ENCODE peak calls at places on chromosomes 4 and X, in eight cellular contexts. M is WERI-Rb-1, D is tibial artery, C is colonic mucosa, K is AG09319, Z is astrocyte of the spinal cord, V is choroid plexus epithelial cell, R is hepatocyte. O is an unnamed sample.

GRCh38 chr4:183987529-183987946 is 82.4 kb downstream of the STOX2 start:
- DNase-seq in D (peak), V (peak), M (no peak), R (peak), Z (peak), K (no peak), C (peak), O (peak)

GRCh38 chr4:98493305-98493704 is 165.1 kb downstream of the TSPAN5 start:
- DNase-seq in V (no peak), M (no peak), Z (no peak), C (no peak), R (no peak), D (no peak), K (no peak), O (no peak)

GRCh38 chr4:81038636-81039350 is 8.3 kb downstream of the BMP3 start:
- DNase-seq in V (peak), Z (no peak), M (no peak), K (no peak), R (no peak), C (no peak), D (no peak), O (no peak)

GRCh38 chr4:161629694-161630441 is 533.9 kb downstream of the FSTL5 start:
- DNase-seq in R (peak), V (no peak), D (no peak), C (no peak), M (peak), Z (peak), K (no peak), O (peak)

GRCh38 chrX:121886557-121886956 is 839.1 kb downstream of the GLUD2 start:
- DNase-seq in C (no peak), D (no peak), R (no peak), V (no peak), M (no peak), K (no peak), Z (no peak), O (no peak)

GRCh38 chr4:29153642-29154041 is 1566.5 kb upstream of the PCDH7 start:
- DNase-seq in V (no peak), M (no peak), R (no peak), Z (no peak), D (no peak), C (no peak), K (no peak), O (no peak)

GRCh38 chrX:108447303-108447702 is 7.7 kb downstream of the COL4A5 start:
- DNase-seq in R (no peak), M (no peak), V (peak), K (no peak), D (no peak), C (no peak), Z (no peak), O (no peak)

GRCh38 chrX:126697091-126697490 is 122.4 kb upstream of the PRR32 start:
- DNase-seq in M (no peak), R (no peak), K (no peak), V (no peak), C (no peak), D (no peak), Z (no peak), O (no peak)

GRCh38 chr4:38753021-38753806 is 29.6 kb downstream of the TLR10 start:
- DNase-seq in M (no peak), V (peak), Z (peak), C (peak), R (peak), D (peak), K (peak), O (peak)

GRCh38 chrX:30791296-30792278 is 97.5 kb downstream of the TAB3 start:
- DNase-seq in C (no peak), R (no peak), V (no peak), D (no peak), M (no peak), K (no peak), Z (no peak), O (no peak)

GRCh38 chr4:42708625-42709024 is 51.7 kb upstream of the ATP8A1 start:
- DNase-seq in R (no peak), Z (no peak), C (no peak), V (no peak), K (no peak), D (no peak), M (no peak), O (no peak)

GRCh38 chrX:17456526-17456925 is 81.5 kb downstream of the NHS start:
- DNase-seq in K (no peak), V (no peak), D (no peak), R (no peak), M (no peak), C (no peak), Z (no peak), O (no peak)

GRCh38 chrX:55767100-55767499 is 49.6 kb downstream of the RRAGB start:
- DNase-seq in R (no peak), K (no peak), V (peak), D (no peak), C (no peak), Z (peak), M (no peak), O (no peak)

GRCh38 chr4:182448281-182449151 is 205.3 kb downstream of the TENM3 start:
- DNase-seq in D (peak), M (peak), Z (peak), R (peak), C (peak), V (peak), K (peak), O (peak)

DNA sequence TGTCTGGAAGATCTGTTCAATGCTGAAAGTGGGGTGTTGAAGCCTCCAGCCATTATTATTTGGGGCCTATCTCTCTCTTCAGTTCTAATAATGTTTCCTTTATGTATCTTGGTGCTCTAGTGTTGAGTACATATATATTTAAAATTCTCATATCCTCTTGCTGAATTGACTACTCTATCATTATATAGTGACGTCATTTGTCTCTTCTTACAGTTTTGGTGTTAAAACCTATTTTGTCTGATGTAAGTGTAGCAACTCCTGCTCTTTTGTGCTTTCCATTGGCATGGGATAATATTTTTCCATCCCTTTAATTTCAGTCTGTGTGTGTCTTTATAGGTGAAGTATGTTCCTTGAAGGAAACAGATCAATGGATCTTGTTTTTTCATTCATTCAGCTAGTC is 446.0 kb downstream of the FAM47A start:
- DNase-seq in M (no peak), V (no peak), C (no peak), Z (no peak), R (no peak), D (no peak), K (no peak), O (no peak)
- TF ChIP-seq CTCF in M (no peak), V (no peak), C (no peak), Z (no peak), R (no peak), D (no peak), K (no peak), O (no peak)

GRCh38 chrX:37993857-37994619 is 12.3 kb upstream of the SYTL5 start:
- DNase-seq in C (peak), D (no peak), Z (no peak), M (no peak), V (no peak), R (peak), K (no peak), O (no peak)

GRCh38 chrX:37998586-37999267 is 7.6 kb upstream of the SYTL5 start:
- DNase-seq in K (no peak), R (no peak), V (peak), D (no peak), C (no peak), M (no peak), Z (peak), O (no peak)

GRCh38 chrX:38000706-38001105 is 5.6 kb upstream of the SYTL5 start:
- DNase-seq in V (no peak), R (no peak), M (no peak), Z (no peak), K (no peak), C (no peak), D (no peak), O (no peak)

GRCh38 chrX:37997096-37997495 is 9.3 kb upstream of the SYTL5 start:
- DNase-seq in D (no peak), V (no peak), C (no peak), R (no peak), M (no peak), Z (no peak), K (no peak), O (no peak)

GRCh38 chrX:37995428-37995827 is 10.9 kb upstream of the SYTL5 start:
- DNase-seq in Z (no peak), M (peak), K (no peak), D (no peak), C (no peak), R (no peak), V (no peak), O (no peak)
- TF ChIP-seq CTCF in Z (no peak), M (no peak), K (no peak), D (no peak), C (no peak), R (no peak), V (no peak), O (no peak)

GRCh38 chrX:112512509-112512908 is 167.2 kb downstream of the LHFPL1 start:
- DNase-seq in M (peak), K (no peak), V (no peak), C (no peak), R (no peak), D (no peak), Z (no peak), O (no peak)
- TF ChIP-seq CTCF in M (peak), K (no peak), V (no peak), C (no peak), R (no peak), D (no peak), Z (no peak), O (no peak)

DNA sequence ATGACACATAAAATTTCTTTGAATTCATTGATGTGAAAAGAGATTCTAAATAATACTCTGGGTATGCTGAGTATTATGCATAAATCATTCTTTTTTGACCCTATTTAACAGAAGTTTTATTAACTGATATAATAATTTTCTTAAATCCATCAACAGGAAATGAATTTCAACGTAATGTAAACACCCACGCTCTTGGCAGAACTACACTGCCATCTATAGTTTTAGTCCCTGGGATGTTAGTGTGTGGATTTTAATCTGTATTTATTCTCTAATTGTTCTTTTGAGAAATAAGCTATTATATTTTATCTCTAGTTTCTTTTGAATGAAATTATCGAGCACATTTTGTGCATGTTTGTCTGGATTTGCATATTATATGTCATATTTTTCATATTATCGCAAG is 666.8 kb upstream of the NDST4 start:
- DNase-seq in D (no peak), Z (no peak), M (peak), K (no peak), R (no peak), V (no peak), C (no peak), O (no peak)
- TF ChIP-seq CTCF in D (no peak), Z (no peak), M (no peak), K (no peak), R (no peak), V (no peak), C (no peak), O (no peak)

GRCh38 chrX:46935295-46935694 is 23.1 kb downstream of the JADE3 start:
- DNase-seq in Z (no peak), V (no peak), K (no peak), R (no peak), C (no peak), M (no peak), D (no peak), O (no peak)
- TF ChIP-seq CTCF in Z (no peak), V (no peak), K (no peak), R (no peak), C (no peak), M (no peak), D (no peak), O (no peak)

GRCh38 chrX:80282535-80282934 is 137.7 kb upstream of the TENT5D start:
- DNase-seq in V (no peak), D (no peak), C (no peak), Z (peak), R (no peak), K (no peak), M (no peak), O (no peak)
- TF ChIP-seq CTCF in V (no peak), D (no peak), C (no peak), Z (peak), R (peak), K (peak), M (no peak), O (no peak)

DNA sequence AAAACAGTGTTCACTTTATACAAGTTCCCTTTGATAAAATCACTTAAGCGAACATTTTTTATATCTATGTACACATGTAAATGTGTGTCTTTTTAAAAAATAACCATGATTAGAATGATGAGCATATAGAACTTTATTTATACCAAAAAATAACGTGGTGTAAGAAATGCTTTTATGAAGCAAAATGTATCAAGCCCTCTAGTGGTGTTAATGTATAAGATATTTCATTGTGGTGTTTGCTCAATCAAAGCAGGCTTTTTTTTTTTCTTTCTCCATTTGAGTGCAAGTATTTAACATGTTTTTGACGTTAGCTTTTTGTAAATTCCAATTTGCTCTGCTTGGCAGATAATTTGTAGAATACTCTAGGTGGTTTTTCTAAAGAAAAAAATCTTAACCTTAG is 2092.4 kb upstream of the TENM3 start:
- DNase-seq in C (no peak), K (no peak), R (no peak), V (no peak), D (no peak), M (no peak), Z (peak), O (no peak)
- TF ChIP-seq CTCF in C (no peak), K (peak), R (peak), V (peak), D (no peak), M (peak), Z (peak), O (peak)

O was measured in nephron progenitor cell.